ENCODE peak calls at places on chromosomes 13 and 19, in six cellular contexts. C is GM06990, Y is PC-3, H is upper lobe of right lung, R is uterus, G is fibroblast of lung. W is an unnamed sample. For H3K27me3, the result is how much of the 10 kb centered on the place peaks cover.

GRCh38 chr13:51804295-51805172 is 571 bp upstream of the DHRS12 start:
- DNase-seq in C (no peak), Y (no peak), H (no peak), R (no peak), G (peak), W (no peak)

GRCh38 chr13:32246468-32246867 is 68.7 kb downstream of the ZAR1L start:
- DNase-seq in C (peak), Y (peak), H (no peak), R (peak), G (peak), W (no peak)

GRCh38 chr13:23852351-23852750 is 36.8 kb downstream of the MIPEP start:
- DNase-seq in C (no peak), Y (no peak), H (no peak), R (no peak), G (no peak), W (no peak)

GRCh38 chr13:113918580-113918979 is 54.7 kb upstream of the GAS6 start:
- DNase-seq in C (no peak), Y (no peak), H (no peak), R (no peak), G (no peak), W (no peak)

GRCh38 chr19:3633559-3633988 is 7.0 kb upstream of the CACTIN start:
- DNase-seq in C (no peak), Y (no peak), H (no peak), R (no peak), G (no peak), W (no peak)

GRCh38 chr13:59352600-59352999 is 811.1 kb downstream of the DIAPH3 start:
- DNase-seq in C (no peak), Y (no peak), H (no peak), R (no peak), G (no peak), W (no peak)

GRCh38 chr19:35828694-35829301 is 16.2 kb upstream of the PRODH2 start:
- DNase-seq in C (no peak), Y (peak), H (no peak), R (peak), G (peak), W (peak)

GRCh38 chr13:96216543-96216942 is 126.6 kb downstream of the HS6ST3 start:
- DNase-seq in C (no peak), Y (no peak), H (no peak), R (no peak), G (no peak), W (no peak)

GRCh38 chr19:22327321-22327720 is 41.1 kb downstream of the ZNF729 start:
- DNase-seq in C (no peak), Y (no peak), H (no peak), R (no peak), G (no peak), W (no peak)

GRCh38 chr19:21568816-21569496 is 63.6 kb downstream of the ZNF429 start:
- DNase-seq in C (no peak), Y (no peak), H (peak), R (peak), G (peak), W (no peak)

GRCh38 chr19:3225677-3226093 is 1.2 kb downstream of the CELF5 start:
- DNase-seq in C (no peak), Y (no peak), H (no peak), R (no peak), G (no peak), W (no peak)

GRCh38 chr13:106100261-106100919 is 435.1 kb downstream of the EFNB2 start:
- DNase-seq in C (no peak), Y (peak), H (no peak), R (no peak), G (no peak), W (no peak)

GRCh38 chr13:59658027-59658735 is 505.5 kb downstream of the DIAPH3 start:
- DNase-seq in C (no peak), Y (no peak), H (no peak), R (no peak), G (no peak), W (no peak)

GRCh38 chr13:100125946-100126345 is 37.1 kb downstream of the PCCA start:
- DNase-seq in C (no peak), Y (peak), H (no peak), R (no peak), G (no peak), W (no peak)

GRCh38 chr13:21336609-21337008 is 122.5 kb downstream of the ZDHHC20 start:
- DNase-seq in C (no peak), Y (no peak), H (no peak), R (no peak), G (no peak), W (no peak)

GRCh38 chr19:55368701-55369563 is 1.3 kb downstream of the IL11 start:
- DNase-seq in C (no peak), Y (peak), H (no peak), R (no peak), G (no peak), W (no peak)

GRCh38 chr19:30896551-30896950 is 452.7 kb downstream of the TSHZ3 start:
- DNase-seq in C (no peak), Y (no peak), H (no peak), R (no peak), G (no peak), W (no peak)

GRCh38 chr13:48775285-48775684 is 121.6 kb downstream of the CYSLTR2 start:
- DNase-seq in C (no peak), Y (no peak), H (no peak), R (no peak), G (no peak), W (no peak)

GRCh38 chr13:40152145-40152544 is 496.7 kb downstream of the COG6 start:
- DNase-seq in C (no peak), Y (peak), H (no peak), R (no peak), G (peak), W (peak)

GRCh38 chr19:34525001-34525400 is 43.4 kb downstream of the WTIP start:
- DNase-seq in C (no peak), Y (no peak), H (no peak), R (no peak), G (no peak), W (no peak)

GRCh38 chr19:16340092-16340491 is 15.5 kb downstream of the KLF2 start:
- DNase-seq in C (no peak), Y (no peak), H (no peak), R (no peak), G (no peak), W (no peak)

GRCh38 chr19:37551123-37551993 is 43.2 kb downstream of the ZNF571 start:
- DNase-seq in C (peak), Y (no peak), H (no peak), R (no peak), G (peak), W (peak)
- H3K4me3 ChIP-seq in C (peak), Y (no peak), H (peak), R (no peak), G (peak), W (peak)

GRCh38 chr13:97562962-97563361 is 129.0 kb downstream of the RAP2A start:
- DNase-seq in C (no peak), Y (no peak), H (no peak), R (no peak), G (no peak), W (no peak)

GRCh38 chr13:97564929-97565328 is 131.0 kb downstream of the RAP2A start:
- DNase-seq in C (no peak), Y (no peak), H (no peak), R (no peak), G (no peak), W (no peak)

GRCh38 chr13:97568850-97569249 is 134.9 kb downstream of the RAP2A start:
- DNase-seq in C (no peak), Y (peak), H (no peak), R (no peak), G (no peak), W (no peak)

GRCh38 chr13:97567510-97568243 is 133.7 kb downstream of the RAP2A start:
- DNase-seq in C (peak), Y (peak), H (peak), R (no peak), G (peak), W (no peak)

GRCh38 chr13:97566907-97567306 is 132.9 kb downstream of the RAP2A start:
- DNase-seq in C (no peak), Y (no peak), H (no peak), R (no peak), G (no peak), W (no peak)
- TF ChIP-seq CTCF in C (peak), Y (no peak), H (no peak), R (no peak), G (no peak), W (no peak)

GRCh38 chr19:8595651-8596050 is 14.9 kb downstream of the ADAMTS10 start:
- DNase-seq in C (no peak), Y (no peak), H (no peak), R (no peak), G (no peak), W (no peak)
- H3K27me3 ChIP-seq in C (under half), Y (under half), H (under half), R (under half), G (under half), W (under half)

GRCh38 chr13:112696001-112696868 is 6.4 kb downstream of the ATP11A start:
- DNase-seq in C (no peak), Y (no peak), H (no peak), R (no peak), G (no peak), W (no peak)

GRCh38 chr13:112692586-112692985 is 2.7 kb downstream of the ATP11A start:
- DNase-seq in C (no peak), Y (no peak), H (no peak), R (no peak), G (no peak), W (no peak)

GRCh38 chr13:112692104-112692503 is 2.3 kb downstream of the ATP11A start:
- DNase-seq in C (no peak), Y (no peak), H (no peak), R (no peak), G (no peak), W (no peak)

GRCh38 chr13:112696869-112697465 is 7.1 kb downstream of the ATP11A start:
- DNase-seq in C (no peak), Y (no peak), H (no peak), R (no peak), G (no peak), W (no peak)

DNA sequence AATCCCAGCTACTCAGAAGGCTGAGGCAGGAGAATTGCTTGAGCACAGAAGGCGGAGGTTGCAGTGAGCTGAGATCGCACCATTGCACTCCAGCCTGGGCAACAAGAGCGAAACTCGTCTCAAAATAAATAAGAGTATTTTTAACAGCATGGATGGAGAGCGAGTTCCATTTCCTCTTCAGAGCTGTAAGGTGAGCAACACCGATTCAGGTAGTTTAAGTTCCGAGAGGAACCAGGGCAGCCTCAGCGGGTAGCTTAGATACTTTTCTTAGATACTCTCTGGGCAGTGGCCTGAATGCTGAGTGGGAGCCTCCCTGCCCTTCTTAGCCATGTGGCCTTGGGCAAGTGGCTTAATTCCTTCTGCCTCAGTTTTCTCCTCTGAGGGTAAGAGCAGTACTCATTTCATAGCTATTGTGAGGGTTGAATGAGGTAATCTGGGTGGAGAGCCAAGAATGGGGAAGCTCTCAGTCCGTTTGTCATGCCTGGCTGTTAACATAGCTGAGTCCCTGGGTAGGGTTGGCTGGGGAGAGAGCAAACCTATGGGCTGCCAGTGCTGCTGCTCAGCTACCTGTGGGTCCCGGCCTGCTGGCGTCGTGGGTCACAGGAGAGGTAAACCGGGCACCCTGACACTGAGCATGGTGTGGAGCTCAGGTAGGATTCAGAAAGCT is 4.1 kb downstream of the ATP11A start:
- DNase-seq in C (no peak), Y (peak), H (no peak), R (no peak), G (peak), W (peak)
- H3K4me3 ChIP-seq in C (peak), Y (no peak), H (peak), R (no peak), G (no peak), W (no peak)

GRCh38 chr19:39187552-39187943 is 9.2 kb upstream of the NCCRP1 start:
- DNase-seq in C (no peak), Y (no peak), H (no peak), R (no peak), G (no peak), W (no peak)
- TF ChIP-seq CTCF in C (no peak), Y (peak), H (no peak), R (no peak), G (no peak), W (no peak)

DNA sequence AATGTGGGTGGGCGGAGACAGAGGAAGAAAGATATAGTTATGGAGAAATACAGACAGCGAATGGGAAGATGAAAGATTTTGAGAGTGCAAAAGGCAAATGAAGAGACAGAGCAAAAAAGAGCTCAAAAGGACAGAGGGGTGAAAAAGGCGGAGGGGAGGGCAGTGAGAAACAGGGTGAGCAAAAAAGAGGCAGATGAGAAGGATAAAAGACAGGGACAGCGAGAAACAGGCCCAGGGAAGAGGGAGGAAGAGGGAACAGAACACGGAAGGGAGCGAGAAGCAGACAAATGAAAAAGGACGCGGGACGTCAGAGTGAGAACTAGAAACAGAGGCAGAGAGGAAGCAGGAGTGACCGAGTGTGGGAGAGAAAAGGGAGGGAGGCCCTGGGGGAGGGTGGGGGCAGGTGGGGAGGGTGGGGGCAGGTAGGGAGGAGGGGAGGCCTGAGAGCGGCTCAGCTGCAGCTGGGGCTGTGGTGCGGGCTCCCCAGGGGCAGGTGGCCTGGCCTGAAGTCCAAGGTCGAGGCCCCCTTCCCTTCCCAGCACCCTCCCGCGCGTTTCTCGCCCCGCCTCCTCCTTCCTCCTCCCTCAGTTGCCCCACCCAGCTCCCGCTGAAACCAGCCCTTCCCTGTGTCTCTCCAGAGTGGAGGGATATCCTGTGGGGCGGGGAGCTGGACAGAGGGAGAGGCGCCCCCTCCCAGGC is 2.9 kb downstream of the KLK1 start:
- DNase-seq in C (peak), Y (no peak), H (peak), R (no peak), G (no peak), W (no peak)
- H3K27me3 ChIP-seq in C (under half), Y (half or more), H (under half), R (under half), G (under half), W (under half)

GRCh38 chr13:30855569-30855968 is 50.5 kb upstream of the MEDAG start:
- DNase-seq in C (no peak), Y (no peak), H (no peak), R (no peak), G (no peak), W (no peak)

GRCh38 chr13:30857636-30858035 is 48.4 kb upstream of the MEDAG start:
- DNase-seq in C (no peak), Y (no peak), H (no peak), R (no peak), G (no peak), W (no peak)

GRCh38 chr13:30856004-30856790 is 49.9 kb upstream of the MEDAG start:
- DNase-seq in C (no peak), Y (no peak), H (no peak), R (no peak), G (no peak), W (no peak)

GRCh38 chr13:30859326-30859725 is 46.7 kb upstream of the MEDAG start:
- DNase-seq in C (no peak), Y (peak), H (no peak), R (no peak), G (no peak), W (no peak)

GRCh38 chr13:30857018-30857417 is 49.1 kb upstream of the MEDAG start:
- DNase-seq in C (no peak), Y (no peak), H (no peak), R (no peak), G (no peak), W (no peak)
- H3K4me3 ChIP-seq in C (no peak), Y (no peak), H (no peak), R (no peak), G (no peak), W (no peak)

W was measured in AG04450.